ENCODE peak calls at places on chromosome 21, in six cellular contexts. N is colonic mucosa, H is left ventricle myocardium inferior, P is uterus, F is PC-9, X is heart right ventricle. Z is an unnamed sample. For H3K36me3 and H3K4me1, the result is how much of the 10 kb centered on the place peaks cover.

GRCh38 chr21:26832513-26832912 is 12.7 kb downstream of the ADAMTS1 start:
- DNase-seq in N (no peak), H (no peak), P (no peak), F (no peak), X (no peak), Z (no peak)

GRCh38 chr21:45538381-45539045 is 3.7 kb downstream of the SLC19A1 start:
- DNase-seq in N (no peak), H (peak), P (peak), F (no peak), X (peak), Z (no peak)

GRCh38 chr21:16551101-16551695 is 821.4 kb downstream of the USP25 start:
- DNase-seq in N (no peak), H (no peak), P (no peak), F (no peak), X (no peak), Z (no peak)

GRCh38 chr21:45386728-45387371 is 18.1 kb upstream of the COL18A1 start:
- DNase-seq in N (no peak), H (peak), P (peak), F (no peak), X (peak), Z (no peak)

GRCh38 chr21:25850126-25850831 is 115.5 kb downstream of the GABPA start:
- DNase-seq in N (no peak), H (no peak), P (no peak), F (no peak), X (no peak), Z (no peak)

GRCh38 chr21:45504021-45504515 is 38.2 kb downstream of the SLC19A1 start:
- DNase-seq in N (no peak), H (peak), P (no peak), F (no peak), X (peak), Z (no peak)

GRCh38 chr21:45845063-45845789 is 136.3 kb upstream of the COL6A1 start:
- DNase-seq in N (no peak), H (no peak), P (no peak), F (no peak), X (no peak), Z (no peak)

GRCh38 chr21:25188639-25189038 is 418.6 kb downstream of the MRPL39 start:
- DNase-seq in N (no peak), H (no peak), P (no peak), F (no peak), X (no peak), Z (no peak)

GRCh38 chr21:10627316-10627863 is 106.0 kb downstream of the TPTE start:
- DNase-seq in N (no peak), H (no peak), P (no peak), F (no peak), X (no peak), Z (no peak)

GRCh38 chr21:45749974-45750373 is 106.4 kb downstream of the PCBP3 start:
- DNase-seq in N (no peak), H (no peak), P (no peak), F (no peak), X (no peak), Z (no peak)

GRCh38 chr21:31926498-31926897 is 53.7 kb downstream of the HUNK start:
- DNase-seq in N (no peak), H (no peak), P (no peak), F (no peak), X (no peak), Z (no peak)
- H3K36me3 ChIP-seq in N (under half), H (under half), P (under half), F (under half), X (under half), Z (under half)

GRCh38 chr21:41769106-41769505 is 2.3 kb upstream of the RIPK4 start:
- DNase-seq in N (no peak), H (no peak), P (no peak), F (no peak), X (no peak), Z (no peak)

GRCh38 chr21:41768371-41769042 is 1.7 kb upstream of the RIPK4 start:
- DNase-seq in N (peak), H (no peak), P (no peak), F (peak), X (no peak), Z (no peak)

GRCh38 chr21:41766883-41767605 is at the start of gene RIPK4:
- DNase-seq in N (peak), H (no peak), P (no peak), F (peak), X (no peak), Z (peak)

GRCh38 chr21:41766051-41766882 is 585 bp downstream of the RIPK4 start:
- DNase-seq in N (no peak), H (no peak), P (no peak), F (no peak), X (no peak), Z (no peak)

DNA sequence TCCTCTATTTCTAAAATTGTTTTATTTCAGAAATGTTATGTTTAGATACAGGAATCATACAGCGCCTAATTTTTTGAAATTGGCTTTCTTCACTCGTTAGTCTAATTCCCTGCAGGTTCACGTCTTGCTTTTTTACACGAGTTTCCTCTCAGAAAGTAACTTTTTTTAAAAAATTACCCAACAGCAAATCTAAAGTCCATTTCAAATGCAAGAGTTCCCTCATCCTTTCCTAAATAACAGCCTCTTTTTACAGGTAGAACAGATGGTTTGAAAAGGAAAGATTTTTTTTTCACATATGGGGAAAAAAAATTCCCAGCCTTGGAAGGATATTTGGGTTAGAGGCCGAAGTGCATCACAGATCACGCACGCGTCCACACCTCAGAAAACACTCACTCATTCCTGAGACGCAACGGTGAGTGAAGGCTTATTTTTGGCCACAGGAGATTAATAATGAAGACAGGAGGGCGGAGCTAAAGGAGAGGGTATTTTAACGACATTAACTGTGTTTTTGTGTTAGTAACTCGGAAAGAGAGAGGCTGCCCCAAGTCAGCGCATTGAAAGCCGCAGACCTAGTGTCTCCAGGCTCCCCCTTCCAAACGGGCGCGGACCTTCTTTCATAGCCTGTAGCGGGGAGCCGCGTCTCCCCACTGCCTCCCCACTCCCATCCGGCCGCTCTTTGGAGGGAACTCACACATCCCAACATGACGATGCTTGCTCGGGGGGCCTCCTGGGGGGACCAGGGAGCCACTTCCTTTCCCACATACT is 936 bp upstream of the RIPK4 start:
- DNase-seq in N (no peak), H (no peak), P (no peak), F (peak), X (no peak), Z (no peak)
- H3K4me1 ChIP-seq in N (under half), H (under half), P (under half), F (under half), X (under half), Z (under half)

DNA sequence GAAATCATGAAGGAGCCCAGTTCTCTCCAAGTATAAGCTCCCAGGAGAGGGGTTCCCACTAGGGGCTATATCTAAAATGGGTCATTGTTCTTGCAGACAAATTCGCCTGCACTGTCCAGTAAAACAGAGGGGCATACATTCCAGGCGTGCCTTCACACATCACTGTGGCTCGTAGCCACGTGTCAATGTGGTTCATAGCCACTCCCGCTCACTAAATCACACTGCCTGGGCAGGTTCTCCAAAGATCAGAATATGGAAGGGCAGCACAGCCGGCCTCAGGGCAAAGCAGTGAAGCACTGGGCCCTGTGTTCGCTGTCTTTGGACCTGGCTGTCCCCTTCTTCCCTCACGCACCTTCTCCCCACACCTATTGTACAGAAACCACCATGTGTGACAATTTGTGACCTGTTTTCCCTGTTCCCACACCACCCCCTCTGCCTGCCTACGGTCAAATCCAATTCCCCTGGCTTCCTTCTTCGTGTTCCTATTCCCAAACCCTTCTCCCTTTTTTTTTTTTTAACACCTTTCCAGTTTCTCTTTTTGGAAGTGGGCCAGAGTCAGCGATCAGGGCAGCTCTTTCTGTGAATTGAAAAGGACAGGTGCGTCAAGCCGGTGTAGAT is 26.9 kb upstream of the ABCG1 start:
- DNase-seq in N (peak), H (no peak), P (no peak), F (no peak), X (no peak), Z (peak)
- H3K27ac ChIP-seq in N (no peak), H (no peak), P (no peak), F (no peak), X (no peak), Z (no peak)

DNA sequence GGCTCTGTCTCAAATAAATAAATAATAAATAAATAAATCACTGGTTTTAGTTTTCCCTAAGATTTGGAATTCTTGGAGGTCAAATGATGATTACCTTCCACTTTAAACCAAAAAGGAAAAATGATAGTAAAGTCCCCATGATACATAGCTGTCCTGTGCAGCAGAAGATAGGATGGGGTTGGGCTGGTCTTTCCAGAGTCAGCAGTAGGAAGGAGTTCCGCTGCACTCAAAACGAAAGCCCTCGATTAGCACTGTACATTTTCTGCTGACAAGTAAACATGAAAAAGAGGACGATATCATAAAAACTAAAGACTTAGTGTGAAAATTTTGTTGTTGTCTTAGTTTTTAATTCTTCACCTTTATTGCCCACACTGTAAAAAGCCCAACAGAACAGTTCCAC is 79.7 kb downstream of the ATP5PO start:
- DNase-seq in N (no peak), H (no peak), P (no peak), F (no peak), X (no peak), Z (no peak)
- H3K36me3 ChIP-seq in N (under half), H (half or more), P (under half), F (under half), X (under half), Z (under half)

DNA sequence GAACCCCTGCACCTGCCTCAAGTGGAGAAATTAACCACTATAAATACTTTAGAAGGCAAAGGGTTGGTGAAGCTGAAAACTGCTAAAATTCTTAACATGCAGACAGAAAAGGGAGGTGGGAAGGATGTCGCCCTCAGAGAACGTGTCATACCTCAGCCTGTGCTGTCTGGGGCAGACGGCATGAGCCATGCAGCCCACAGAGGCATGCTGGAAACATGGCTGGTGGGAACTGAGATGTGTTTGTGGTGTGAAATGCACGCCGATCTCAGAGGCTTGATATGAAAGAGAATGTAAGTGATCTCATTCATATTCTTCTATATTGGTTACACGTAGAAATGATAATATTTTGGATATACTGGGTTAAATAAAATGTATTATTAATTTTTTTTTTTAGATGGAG is 16.3 kb downstream of the AGPAT3 start:
- DNase-seq in N (no peak), H (no peak), P (no peak), F (no peak), X (no peak), Z (no peak)
- H3K4me1 ChIP-seq in N (under half), H (half or more), P (under half), F (under half), X (half or more), Z (under half)

DNA sequence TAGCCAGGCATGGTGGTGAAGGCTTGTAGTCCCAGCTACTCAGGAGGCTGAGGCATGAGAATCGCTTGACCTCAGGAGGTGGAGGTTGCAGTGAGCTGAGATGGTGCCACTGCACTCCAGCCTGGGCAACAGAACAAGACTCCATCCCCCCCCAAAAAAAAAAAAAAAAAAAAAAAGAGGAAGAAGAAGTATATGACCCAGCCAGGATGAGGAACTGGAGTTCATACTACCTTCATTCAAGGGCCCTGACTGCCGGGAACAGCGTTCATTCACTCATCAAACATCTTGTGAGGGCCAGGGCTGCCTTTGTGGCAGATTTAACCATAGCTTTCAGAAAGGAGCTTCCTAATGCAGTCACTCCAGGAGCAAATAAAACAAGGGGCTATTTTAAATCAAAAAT is 127.6 kb downstream of the MRPS6 start:
- DNase-seq in N (no peak), H (no peak), P (no peak), F (no peak), X (no peak), Z (no peak)
- H3K27ac ChIP-seq in N (peak), H (peak), P (peak), F (no peak), X (no peak), Z (peak)

Z was measured in prostate gland.